ENCODE peak calls at places on chromosome 16, in eight cellular contexts. B, C, L, W, G, H, U and E are unnamed samples. For H3K4me1, the result is how much of the 10 kb centered on the place peaks cover.

GRCh38 chr16:87351320-87351698 is 32.3 kb downstream of the FBXO31 start:
- DNase-seq in L (no peak), W (no peak), U (no peak), B (no peak), H (no peak), G (no peak), C (no peak), E (peak)

GRCh38 chr16:54930034-54930938 is at the start of gene IRX5:
- DNase-seq in H (peak), C (no peak), U (peak), W (peak), L (peak), B (peak), G (peak), E (peak)

GRCh38 chr16:23359092-23359760 is 57.1 kb downstream of the SCNN1B start:
- DNase-seq in W (no peak), L (no peak), C (no peak), B (no peak), G (no peak), H (no peak), U (no peak), E (no peak)

GRCh38 chr16:55499951-55500350 is 8.9 kb upstream of the LPCAT2 start:
- DNase-seq in U (peak), G (peak), C (no peak), H (no peak), W (peak), L (peak), B (peak), E (peak)

GRCh38 chr16:30009085-30009862 is 1.6 kb downstream of the DOC2A start:
- DNase-seq in B (no peak), H (no peak), C (no peak), W (no peak), L (no peak), U (no peak), G (no peak), E (no peak)

GRCh38 chr16:29775742-29776408 is 2.2 kb upstream of the ZG16 start:
- DNase-seq in L (no peak), B (no peak), H (no peak), U (no peak), W (peak), C (no peak), G (peak), E (peak)

GRCh38 chr16:17696696-17697095 is 225.9 kb upstream of the XYLT1 start:
- DNase-seq in U (no peak), L (peak), C (no peak), H (no peak), W (no peak), B (no peak), G (peak), E (no peak)

GRCh38 chr16:3175157-3176153 is 12.5 kb upstream of the OR1F1 start:
- DNase-seq in L (peak), C (no peak), B (peak), U (no peak), G (peak), H (no peak), W (peak), E (peak)

GRCh38 chr16:12324152-12324551 is 347.6 kb downstream of the SNX29 start:
- DNase-seq in W (no peak), H (no peak), B (no peak), G (no peak), C (no peak), U (no peak), L (no peak), E (no peak)

GRCh38 chr16:2039286-2040030 is 8.2 kb downstream of the NTHL1 start:
- DNase-seq in L (no peak), W (no peak), U (peak), B (peak), H (peak), C (no peak), G (no peak), E (peak)

GRCh38 chr16:66476328-66477027 is 49.4 kb downstream of the BEAN1 start:
- DNase-seq in B (peak), H (no peak), U (no peak), W (no peak), C (no peak), G (peak), L (no peak), E (no peak)

GRCh38 chr16:88851616-88852015 is 5.1 kb downstream of the GALNS start:
- DNase-seq in U (no peak), H (no peak), B (no peak), C (no peak), L (no peak), G (no peak), W (no peak), E (no peak)

GRCh38 chr16:87628940-87629339 is 26.6 kb downstream of the JPH3 start:
- DNase-seq in G (peak), U (no peak), C (no peak), L (no peak), H (no peak), W (peak), B (peak), E (no peak)

GRCh38 chr16:19168173-19169080 is at the start of gene SYT17:
- DNase-seq in G (peak), W (no peak), L (peak), U (no peak), C (no peak), H (no peak), B (peak), E (peak)

GRCh38 chr16:50310308-50311133 is 44.2 kb downstream of the ADCY7 start:
- DNase-seq in B (no peak), W (no peak), G (no peak), L (no peak), U (no peak), H (no peak), C (no peak), E (no peak)

GRCh38 chr16:396605-397004 is 394 bp upstream of the NME4 start:
- DNase-seq in U (no peak), H (peak), G (peak), W (no peak), B (peak), C (no peak), L (peak), E (peak)

GRCh38 chr16:89506791-89507191 is 1.4 kb upstream of the SPG7 start:
- DNase-seq in H (no peak), B (no peak), G (no peak), U (no peak), W (no peak), C (peak), L (no peak), E (no peak)

GRCh38 chr16:12096162-12096781 is 119.7 kb downstream of the SNX29 start:
- DNase-seq in L (no peak), W (no peak), G (no peak), H (no peak), U (no peak), C (no peak), B (no peak), E (no peak)

GRCh38 chr16:66081967-66082366 is 284.5 kb upstream of the CDH5 start:
- DNase-seq in U (no peak), C (no peak), G (peak), H (no peak), W (peak), L (no peak), B (peak), E (no peak)

GRCh38 chr16:4123617-4124300 is 7.5 kb upstream of the ADCY9 start:
- DNase-seq in H (no peak), U (no peak), B (no peak), C (no peak), L (no peak), W (no peak), G (no peak), E (peak)

GRCh38 chr16:19884021-19884485 is 595 bp downstream of the GPRC5B start:
- DNase-seq in W (no peak), C (no peak), G (peak), U (no peak), H (peak), B (no peak), L (peak), E (peak)

GRCh38 chr16:2365397-2365796 is 24.9 kb upstream of the ABCA3 start:
- DNase-seq in G (no peak), C (no peak), H (no peak), W (no peak), L (no peak), B (no peak), U (no peak), E (no peak)

GRCh38 chr16:79127768-79128167 is 472.8 kb downstream of the MAF start:
- DNase-seq in W (no peak), L (no peak), C (no peak), B (no peak), G (no peak), H (no peak), U (peak), E (no peak)

GRCh38 chr16:74448990-74449389 is 27.7 kb upstream of the CLEC18B start:
- DNase-seq in L (no peak), C (no peak), G (peak), H (peak), B (peak), U (peak), W (peak), E (no peak)

DNA sequence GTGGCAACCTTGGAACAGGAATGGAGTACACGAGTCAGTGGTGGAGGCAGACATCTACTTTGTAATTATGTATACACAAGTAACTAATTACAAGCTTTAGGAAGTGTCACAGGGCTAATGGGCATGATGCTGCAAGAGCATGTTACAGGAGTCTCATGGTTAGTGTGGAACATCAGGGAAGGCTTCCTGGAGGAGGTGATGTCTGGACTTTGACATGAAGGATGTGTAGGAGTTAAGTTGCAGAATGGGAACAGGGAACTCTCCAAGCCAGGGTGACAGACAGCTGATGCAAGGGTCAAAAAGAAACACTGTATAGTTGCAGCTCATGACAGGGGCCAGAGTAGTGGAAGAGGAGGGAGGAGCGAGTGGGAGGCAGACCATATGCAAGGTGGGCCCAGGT is 483.8 kb upstream of the EEF2KMT start:
- DNase-seq in B (no peak), C (no peak), H (no peak), L (no peak), W (no peak), U (no peak), G (no peak), E (no peak)
- H3K4me1 ChIP-seq in B (under half), C (under half), H (under half), L (under half), W (under half), U (under half), G (under half), E (under half)

GRCh38 chr16:49280022-49280741 is 1.5 kb downstream of the CBLN1 start:
- DNase-seq in U (no peak), L (peak), B (no peak), H (peak), W (no peak), C (no peak), G (peak), E (no peak)
- H3K4me1 ChIP-seq in U (under half), L (half or more), B (under half), H (under half), W (under half), C (under half), G (under half), E (under half)

GRCh38 chr16:14495213-14496046 is 134.6 kb downstream of the PARN start:
- DNase-seq in H (no peak), U (no peak), W (no peak), B (no peak), L (no peak), C (no peak), G (no peak), E (no peak)
- H3K4me1 ChIP-seq in H (under half), U (under half), W (under half), B (half or more), L (under half), C (under half), G (under half), E (under half)

DNA sequence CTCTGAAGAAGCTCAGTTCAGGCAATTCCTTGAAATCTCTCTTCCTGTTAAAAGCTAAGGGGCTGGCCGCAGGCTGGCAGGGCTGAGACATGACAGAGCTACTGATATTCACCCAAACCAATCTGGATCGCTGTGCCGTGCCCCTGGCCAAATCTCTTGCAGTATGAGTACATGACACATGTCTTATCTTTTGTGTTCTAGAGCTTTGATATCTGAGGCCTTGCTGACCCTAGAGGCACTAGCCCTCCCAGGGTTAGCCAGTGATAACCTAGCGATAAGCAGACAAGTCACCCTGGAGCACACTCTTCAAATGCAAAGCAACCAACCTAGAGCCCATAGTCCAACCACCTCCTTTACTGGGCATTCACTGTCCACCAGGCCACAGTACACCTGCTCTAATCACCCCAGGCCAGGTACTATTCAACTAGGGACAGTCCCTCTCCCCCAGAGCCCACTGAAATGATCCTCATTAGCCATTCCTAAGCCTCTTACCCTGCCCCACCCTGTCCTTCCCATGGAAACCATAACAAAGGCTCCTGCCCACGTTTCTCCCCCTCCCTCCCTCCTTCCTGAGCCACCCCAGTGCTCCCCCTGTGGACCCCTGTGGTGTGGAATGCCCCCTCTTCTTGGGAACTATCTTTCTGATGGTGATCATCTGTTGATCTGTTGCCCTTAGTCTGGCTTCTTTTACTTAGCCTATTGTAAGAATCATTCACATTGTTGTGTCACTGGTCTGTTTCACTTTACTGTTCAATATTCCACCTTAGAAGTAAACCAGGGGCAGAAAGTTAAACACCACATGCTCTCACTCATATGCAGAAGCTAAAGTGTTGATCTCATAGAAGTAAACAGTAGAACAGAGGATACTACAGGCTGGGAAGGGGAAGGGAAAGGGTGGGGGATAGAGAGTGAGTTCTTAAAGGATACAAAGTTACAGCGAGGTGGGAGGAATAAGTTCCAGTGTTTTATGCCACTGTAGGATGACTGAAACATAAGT is 52.5 kb downstream of the TEKT5 start:
- DNase-seq in U (no peak), G (peak), H (peak), L (peak), W (no peak), B (no peak), C (no peak), E (no peak)
- H3K4me1 ChIP-seq in U (under half), G (under half), H (under half), L (under half), W (under half), B (under half), C (under half), E (under half)

DNA sequence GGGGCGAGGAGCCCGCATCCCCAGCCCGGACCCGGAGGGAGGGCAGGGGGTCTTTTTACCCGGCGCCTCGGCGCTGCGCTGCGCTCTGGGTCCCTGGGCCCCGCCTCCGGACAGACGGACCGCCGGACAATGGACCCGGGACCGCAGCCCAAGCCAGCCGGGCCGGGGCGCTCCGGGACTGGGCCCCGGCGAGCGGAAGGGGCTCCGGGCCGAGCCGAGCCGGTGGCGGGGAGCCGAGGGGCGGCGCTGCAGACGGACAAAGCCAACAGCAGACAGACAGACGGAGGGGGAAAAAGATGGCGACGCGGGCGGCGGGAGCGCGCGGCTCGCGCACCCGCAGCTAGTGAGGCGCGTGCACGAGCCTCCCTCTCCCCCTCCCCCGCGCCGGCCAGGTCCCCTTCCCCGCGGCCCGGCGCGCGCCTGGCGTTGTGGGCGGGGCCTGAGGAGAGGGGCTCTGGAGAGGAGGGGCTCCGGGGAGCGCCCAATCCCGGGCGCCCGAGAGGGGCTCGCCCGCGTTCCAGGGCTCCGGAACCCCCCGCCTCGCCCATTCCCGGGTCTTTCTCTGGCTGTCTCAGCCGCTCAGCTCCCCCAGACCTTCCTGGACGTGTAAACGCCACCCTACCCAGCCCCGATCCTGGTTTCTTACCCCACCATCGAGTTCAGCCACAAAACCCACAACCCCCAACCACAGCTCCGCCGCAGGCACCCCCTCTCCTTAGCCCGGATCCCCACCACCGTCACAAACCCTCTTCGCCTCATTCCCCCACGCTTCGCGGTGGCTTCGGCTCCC is at the start of gene ZNF821:
- DNase-seq in B (peak), W (peak), H (peak), C (peak), U (peak), L (peak), G (peak), E (peak)
- H3K4me1 ChIP-seq in B (under half), W (under half), H (under half), C (under half), U (under half), L (under half), G (under half), E (under half)

GRCh38 chr16:8866884-8867482 is 1.8 kb downstream of the CARHSP1 start:
- DNase-seq in G (no peak), L (peak), B (no peak), H (no peak), U (no peak), C (no peak), W (no peak), E (no peak)
- H3K4me1 ChIP-seq in G (under half), L (under half), B (half or more), H (under half), U (under half), C (half or more), W (under half), E (under half)

GRCh38 chr16:27311449-27311831 is 2.3 kb upstream of the IL4R start:
- DNase-seq in W (no peak), C (no peak), G (no peak), B (no peak), L (no peak), U (no peak), H (no peak), E (no peak)
- H3K4me1 ChIP-seq in W (under half), C (under half), G (under half), B (under half), L (under half), U (under half), H (under half), E (under half)

GRCh38 chr16:8677481-8677880 is 3.1 kb downstream of the ABAT start:
- DNase-seq in W (peak), L (no peak), C (no peak), G (no peak), B (no peak), H (no peak), U (no peak), E (peak)
- H3K4me1 ChIP-seq in W (under half), L (under half), C (under half), G (under half), B (under half), H (under half), U (under half), E (under half)

DNA sequence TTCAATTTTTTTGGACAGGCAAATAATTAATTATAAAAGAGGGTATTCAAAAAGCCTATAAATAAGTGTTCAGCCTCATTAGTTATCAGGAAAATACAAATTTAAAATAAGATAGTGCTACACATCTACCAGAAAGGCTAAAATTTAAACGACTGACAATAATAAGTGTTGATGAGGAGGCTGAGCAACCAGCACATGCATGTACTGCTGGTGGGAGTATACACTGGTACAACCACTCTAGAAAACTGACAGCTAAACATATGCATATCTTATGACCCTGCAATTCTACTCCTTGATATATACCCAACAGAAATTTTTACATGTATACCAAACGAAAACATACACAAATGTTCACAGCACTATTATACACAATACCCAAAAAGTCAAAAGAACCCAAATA is 27.1 kb downstream of the XPO6 start:
- DNase-seq in B (no peak), U (no peak), W (no peak), H (no peak), C (no peak), G (no peak), L (no peak), E (no peak)
- H3K4me1 ChIP-seq in B (half or more), U (under half), W (under half), H (under half), C (half or more), G (under half), L (under half), E (under half)